ENCODE peak calls at places on chromosome 15, in seven cellular contexts. P is cardiac muscle cell; Q is mesothelial cell of epicardium; X is cardiac fibroblast; I is kidney; O is activated B cell treated with CpG ODN at 0.5 μM for 24 hours; U is activated CD8-positive, alpha-beta T cell treated with anti-CD3 and anti-CD28 coated beads for 36 hours. H is an unnamed sample.

GRCh38 chr15:83380682-83381081 is 66.5 kb upstream of the SH3GL3 start:
- DNase-seq in X (peak), P (peak), O (no peak), Q (no peak), I (no peak), U (peak), H (no peak)

GRCh38 chr15:85475317-85475701 is 94.9 kb downstream of the AKAP13 start:
- DNase-seq in U (no peak), X (no peak), P (no peak), Q (no peak), I (no peak), O (no peak), H (no peak)

GRCh38 chr15:59516655-59517461 is 78.9 kb downstream of the FAM81A start:
- DNase-seq in I (no peak), X (no peak), O (no peak), P (no peak), U (no peak), Q (no peak), H (no peak)

GRCh38 chr15:40420793-40421192 is 15.2 kb downstream of the IVD start:
- DNase-seq in X (no peak), O (no peak), U (no peak), I (peak), P (no peak), Q (no peak), H (no peak)

GRCh38 chr15:70045045-70045444 is 52.7 kb downstream of the TLE3 start:
- DNase-seq in P (peak), X (peak), O (no peak), U (no peak), Q (no peak), I (no peak), H (no peak)

GRCh38 chr15:89888214-89888804 is 5.5 kb downstream of the AP3S2 start:
- DNase-seq in X (peak), O (no peak), P (peak), Q (no peak), I (no peak), U (no peak), H (no peak)

GRCh38 chr15:60905587-60905986 is 323.5 kb downstream of the RORA start:
- DNase-seq in X (no peak), P (no peak), O (no peak), U (peak), I (no peak), Q (no peak), H (no peak)

GRCh38 chr15:60005352-60006202 is 1.5 kb downstream of the FOXB1 start:
- DNase-seq in O (no peak), U (peak), X (no peak), I (peak), P (no peak), Q (no peak), H (no peak)

GRCh38 chr15:78654272-78654671 is 13.3 kb upstream of the CHRNB4 start:
- DNase-seq in O (no peak), I (no peak), Q (no peak), U (no peak), X (no peak), P (no peak), H (no peak)

GRCh38 chr15:70629735-70630273 is 133.6 kb downstream of the UACA start:
- DNase-seq in P (no peak), X (no peak), I (no peak), U (no peak), O (no peak), Q (no peak), H (no peak)

GRCh38 chr15:77901921-77902750 is 175.4 kb downstream of the TBC1D2B start:
- DNase-seq in X (no peak), O (no peak), I (no peak), P (no peak), U (no peak), Q (no peak), H (no peak)

GRCh38 chr15:40343512-40343911 is 2.8 kb upstream of the CCDC9B start:
- DNase-seq in Q (no peak), U (no peak), P (peak), X (peak), O (no peak), I (peak), H (no peak)

GRCh38 chr15:70608156-70608555 is 155.2 kb downstream of the UACA start:
- DNase-seq in I (no peak), X (peak), U (no peak), P (peak), O (no peak), Q (no peak), H (no peak)

GRCh38 chr15:93035953-93036810 is 52.8 kb downstream of the RGMA start:
- DNase-seq in X (peak), P (peak), Q (no peak), I (peak), U (peak), O (no peak), H (no peak)

GRCh38 chr15:63474810-63475316 is 29.5 kb upstream of the USP3 start:
- DNase-seq in P (no peak), X (no peak), O (peak), Q (no peak), I (no peak), U (peak), H (no peak)

GRCh38 chr15:49212897-49213296 is 42.9 kb downstream of the GALK2 start:
- DNase-seq in P (no peak), U (no peak), I (no peak), Q (no peak), O (no peak), X (no peak), H (no peak)

GRCh38 chr15:92597548-92597947 is 58.0 kb downstream of the FAM174B start:
- DNase-seq in U (no peak), O (no peak), P (no peak), X (no peak), Q (no peak), I (no peak), H (no peak)

GRCh38 chr15:98956796-98957553 is 50.6 kb downstream of the PGPEP1L start:
- DNase-seq in O (no peak), U (no peak), X (no peak), I (no peak), P (no peak), Q (no peak), H (no peak)

GRCh38 chr15:65875458-65875857 is 6.2 kb downstream of the RAB11A start:
- DNase-seq in U (no peak), I (no peak), Q (no peak), X (peak), O (no peak), P (peak), H (no peak)

GRCh38 chr15:70297465-70298152 is 199.9 kb upstream of the TLE3 start:
- DNase-seq in Q (no peak), O (no peak), I (no peak), P (no peak), U (no peak), X (no peak), H (no peak)

GRCh38 chr15:77543159-77543882 is 89.4 kb downstream of the LINGO1 start:
- DNase-seq in X (peak), U (peak), P (peak), O (peak), Q (peak), I (peak), H (peak)

GRCh38 chr15:40845511-40846284 is 1.9 kb downstream of the SPINT1 start:
- DNase-seq in I (peak), U (no peak), Q (no peak), X (no peak), P (no peak), O (no peak), H (no peak)

DNA sequence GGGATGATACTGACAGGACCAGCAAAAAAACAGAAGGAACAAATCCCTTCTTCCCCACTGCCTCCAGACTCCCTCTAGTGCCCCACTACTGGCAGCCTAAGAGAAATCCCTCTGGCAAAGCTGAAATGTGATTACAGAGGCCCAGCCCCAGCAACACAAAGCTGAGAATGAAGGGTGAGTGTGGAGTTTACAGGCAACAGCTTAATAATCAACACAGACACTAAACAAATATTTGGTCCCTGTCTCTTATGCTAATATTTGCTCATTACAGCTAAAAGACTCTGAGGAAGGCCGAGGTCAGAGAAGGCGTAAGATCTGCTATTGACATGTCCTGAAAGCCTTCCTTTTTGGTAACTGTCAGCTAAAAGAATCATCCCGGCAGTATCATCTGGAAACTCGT is 308.5 kb upstream of the RASGRP1 start:
- DNase-seq in U (no peak), X (peak), I (no peak), Q (no peak), P (no peak), O (no peak), H (no peak)
- TF ChIP-seq CTCF in U (no peak), X (no peak), I (no peak), Q (no peak), P (peak), O (no peak), H (peak)

DNA sequence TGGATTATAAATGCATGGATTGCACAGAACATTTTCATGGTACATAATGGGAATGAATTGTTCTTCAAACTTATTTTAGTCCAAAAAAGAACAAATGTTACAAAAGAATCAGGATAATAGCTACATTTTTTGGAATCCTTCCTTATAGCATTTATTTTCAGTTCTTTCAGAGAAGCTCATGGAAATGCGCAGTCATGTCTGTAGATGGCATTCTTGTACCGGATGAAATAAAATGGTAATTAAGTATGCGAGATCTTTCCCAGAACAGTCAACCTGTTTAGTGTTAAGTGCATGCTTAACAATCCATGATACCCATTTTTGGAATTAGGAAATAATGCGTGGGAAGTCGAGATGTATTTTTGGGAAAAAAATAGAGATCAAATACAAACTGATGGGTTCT is 38.2 kb upstream of the GOLGA8B start:
- DNase-seq in O (no peak), P (peak), X (peak), Q (no peak), U (no peak), I (no peak), H (no peak)
- TF ChIP-seq CTCF in O (no peak), P (no peak), X (peak), Q (no peak), U (peak), I (peak), H (peak)

GRCh38 chr15:51286816-51287215 is 51.6 kb downstream of the CYP19A1 start:
- DNase-seq in I (no peak), U (peak), P (no peak), X (no peak), O (no peak), Q (no peak), H (no peak)

GRCh38 chr15:51284871-51285270 is 53.5 kb downstream of the CYP19A1 start:
- DNase-seq in X (no peak), U (no peak), P (no peak), O (no peak), Q (no peak), I (no peak), H (no peak)

GRCh38 chr15:51281368-51281967 is 56.9 kb downstream of the CYP19A1 start:
- DNase-seq in O (no peak), X (peak), P (peak), Q (no peak), I (peak), U (peak), H (no peak)

GRCh38 chr15:51280838-51281237 is 57.6 kb downstream of the CYP19A1 start:
- DNase-seq in U (no peak), O (no peak), P (no peak), I (no peak), Q (no peak), X (no peak), H (no peak)

GRCh38 chr15:51283026-51283425 is 55.4 kb downstream of the CYP19A1 start:
- DNase-seq in I (no peak), X (no peak), O (no peak), U (no peak), Q (no peak), P (no peak), H (no peak)
- TF ChIP-seq CTCF in I (no peak), X (no peak), O (no peak), U (no peak), Q (no peak), P (no peak), H (no peak)

GRCh38 chr15:55796321-55796965 is 53.5 kb upstream of the PRTG start:
- DNase-seq in P (peak), Q (no peak), O (no peak), X (peak), I (no peak), U (no peak), H (no peak)

GRCh38 chr15:55800216-55800615 is 57.3 kb upstream of the PRTG start:
- DNase-seq in X (no peak), O (no peak), P (no peak), U (no peak), Q (no peak), I (no peak), H (no peak)

GRCh38 chr15:55795031-55795430 is 52.1 kb upstream of the PRTG start:
- DNase-seq in O (no peak), U (no peak), X (no peak), P (no peak), I (no peak), Q (no peak), H (no peak)

GRCh38 chr15:55802600-55803376 is 59.8 kb upstream of the PRTG start:
- DNase-seq in Q (no peak), I (no peak), P (no peak), X (no peak), O (no peak), U (no peak), H (no peak)

GRCh38 chr15:55799287-55800212 is 56.6 kb upstream of the PRTG start:
- DNase-seq in X (peak), O (no peak), U (peak), P (peak), I (no peak), Q (peak), H (peak)
- TF ChIP-seq CTCF in X (peak), O (no peak), U (peak), P (peak), I (peak), Q (peak), H (peak)

DNA sequence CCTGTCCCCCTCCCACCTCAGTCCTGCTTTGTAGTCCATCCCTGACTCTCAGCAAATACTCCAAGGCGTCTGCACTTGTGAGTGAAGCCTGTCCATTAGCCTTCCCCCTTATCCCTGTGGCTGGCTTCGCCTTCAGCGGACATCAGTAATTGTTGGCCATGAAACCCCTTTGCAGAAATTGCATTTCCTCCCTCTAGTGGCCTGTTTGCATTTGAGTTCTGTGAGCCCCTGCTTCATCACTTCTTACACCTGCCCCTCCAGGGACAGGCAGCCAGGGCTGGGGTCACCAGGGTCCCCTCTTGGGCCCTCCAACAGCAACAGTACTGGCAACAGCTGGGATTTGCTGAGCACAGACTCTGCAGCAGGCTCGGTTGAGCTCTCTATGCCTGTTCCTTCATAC is 9.0 kb upstream of the LRRK1 start:
- DNase-seq in O (no peak), X (no peak), Q (no peak), I (peak), P (no peak), U (no peak), H (no peak)
- TF ChIP-seq CTCF in O (no peak), X (peak), Q (peak), I (no peak), P (peak), U (no peak), H (peak)

DNA sequence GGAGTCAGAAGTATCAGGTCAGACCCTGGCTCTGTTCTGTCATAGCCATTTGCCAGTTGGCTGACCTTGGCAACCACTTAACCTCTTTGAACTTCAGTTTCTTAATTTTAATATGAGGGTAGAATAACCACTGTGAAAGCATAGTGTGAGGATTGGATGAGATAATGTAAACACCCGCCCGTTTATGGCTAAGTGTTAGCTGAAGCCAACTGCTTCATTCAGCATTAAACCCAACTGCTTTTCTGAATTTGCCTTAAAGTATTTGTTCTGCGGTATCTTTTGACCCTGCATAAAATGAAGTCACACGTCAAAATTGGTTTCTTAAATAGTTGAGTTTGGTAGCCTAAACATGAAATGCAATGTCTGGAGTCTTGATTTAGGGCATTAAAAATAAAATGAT is 121.5 kb upstream of the ABHD17C start:
- DNase-seq in Q (no peak), P (no peak), O (no peak), X (no peak), U (no peak), I (no peak), H (no peak)
- TF ChIP-seq CTCF in Q (no peak), P (no peak), O (no peak), X (no peak), U (no peak), I (no peak), H (no peak)

GRCh38 chr15:43775411-43775965 is 1.3 kb downstream of the ELL3 start:
- DNase-seq in X (no peak), O (no peak), Q (no peak), P (no peak), I (no peak), U (no peak), H (no peak)

GRCh38 chr15:43779016-43779415 is 2.2 kb upstream of the ELL3 start:
- DNase-seq in O (no peak), P (no peak), I (no peak), X (no peak), Q (no peak), U (no peak), H (no peak)

GRCh38 chr15:43776101-43776717 is 557 bp downstream of the ELL3 start:
- DNase-seq in U (peak), X (no peak), I (peak), P (no peak), O (peak), Q (no peak), H (no peak)

GRCh38 chr15:43777293-43777819 is 590 bp upstream of the ELL3 start:
- DNase-seq in Q (no peak), U (peak), O (no peak), P (peak), I (peak), X (peak), H (peak)

GRCh38 chr15:43776718-43777292 is at the start of gene ELL3:
- DNase-seq in U (peak), O (peak), X (peak), P (peak), I (peak), Q (no peak), H (no peak)
- TF ChIP-seq CTCF in U (no peak), O (no peak), X (no peak), P (no peak), I (no peak), Q (no peak), H (no peak)

GRCh38 chr15:47500823-47501222 is 216.5 kb upstream of the SEMA6D start:
- DNase-seq in I (no peak), P (no peak), Q (no peak), U (no peak), X (no peak), O (no peak), H (no peak)
- TF ChIP-seq CTCF in I (no peak), P (peak), Q (no peak), U (no peak), X (no peak), O (no peak), H (peak)

GRCh38 chr15:74958320-74958907 is 1.8 kb upstream of the RPP25 start:
- DNase-seq in O (peak), U (peak), I (peak), Q (no peak), X (peak), P (peak), H (no peak)
- TF ChIP-seq CTCF in O (no peak), U (no peak), I (peak), Q (no peak), X (peak), P (peak), H (peak)